ENCODE peak calls at places on chromosomes 4 and X, in six cellular contexts. One of them, this sample, is unnamed.

GRCh38 chrX:16469870-16470269 is 180.1 kb upstream of the S100G start:
- DNase-seq in tibial artery: no peak
- DNase-seq in cardiac muscle cell: no peak
- DNase-seq in H1: peak
- DNase-seq in ovary: no peak
- DNase-seq in epithelial cell of esophagus: no peak
- DNase-seq in this sample: no peak

GRCh38 chr4:37627263-37627662 is 58.9 kb downstream of the RELL1 start:
- DNase-seq in tibial artery: no peak
- DNase-seq in cardiac muscle cell: no peak
- DNase-seq in H1: no peak
- DNase-seq in ovary: no peak
- DNase-seq in epithelial cell of esophagus: no peak
- DNase-seq in this sample: no peak

GRCh38 chr4:150072471-150072870 is 5.8 kb upstream of the DCLK2 start:
- DNase-seq in tibial artery: no peak
- DNase-seq in cardiac muscle cell: no peak
- DNase-seq in H1: no peak
- DNase-seq in ovary: no peak
- DNase-seq in epithelial cell of esophagus: no peak
- DNase-seq in this sample: no peak

GRCh38 chr4:75895744-75896314 is 6.4 kb downstream of the PPEF2 start:
- DNase-seq in tibial artery: no peak
- DNase-seq in cardiac muscle cell: peak
- DNase-seq in H1: no peak
- DNase-seq in ovary: no peak
- DNase-seq in epithelial cell of esophagus: peak
- DNase-seq in this sample: no peak

GRCh38 chr4:78624048-78624447 is 72.5 kb downstream of the ANXA3 start:
- DNase-seq in tibial artery: no peak
- DNase-seq in cardiac muscle cell: no peak
- DNase-seq in H1: no peak
- DNase-seq in ovary: no peak
- DNase-seq in epithelial cell of esophagus: peak
- DNase-seq in this sample: no peak

GRCh38 chrX:39690541-39691415 is 407.0 kb downstream of the BCOR start:
- DNase-seq in tibial artery: no peak
- DNase-seq in cardiac muscle cell: no peak
- DNase-seq in H1: no peak
- DNase-seq in ovary: no peak
- DNase-seq in epithelial cell of esophagus: no peak
- DNase-seq in this sample: no peak

GRCh38 chr4:86132459-86132858 is 227.4 kb downstream of the MAPK10 start:
- DNase-seq in tibial artery: no peak
- DNase-seq in cardiac muscle cell: no peak
- DNase-seq in H1: no peak
- DNase-seq in ovary: no peak
- DNase-seq in epithelial cell of esophagus: peak
- DNase-seq in this sample: no peak

GRCh38 chr4:173647902-173648301 is 117.9 kb upstream of the HAND2 start:
- DNase-seq in tibial artery: no peak
- DNase-seq in cardiac muscle cell: no peak
- DNase-seq in H1: no peak
- DNase-seq in ovary: no peak
- DNase-seq in epithelial cell of esophagus: no peak
- DNase-seq in this sample: no peak

GRCh38 chr4:140837742-140838141 is 81.6 kb upstream of the TBC1D9 start:
- DNase-seq in tibial artery: no peak
- DNase-seq in cardiac muscle cell: no peak
- DNase-seq in H1: no peak
- DNase-seq in ovary: no peak
- DNase-seq in epithelial cell of esophagus: no peak
- DNase-seq in this sample: no peak

GRCh38 chr4:30718021-30718888 is 1.9 kb upstream of the PCDH7 start:
- DNase-seq in tibial artery: peak
- DNase-seq in cardiac muscle cell: peak
- DNase-seq in H1: peak
- DNase-seq in ovary: peak
- DNase-seq in epithelial cell of esophagus: peak
- DNase-seq in this sample: no peak

GRCh38 chr4:146634825-146635224 is 3.9 kb upstream of the POU4F2 start:
- DNase-seq in tibial artery: no peak
- DNase-seq in cardiac muscle cell: no peak
- DNase-seq in H1: no peak
- DNase-seq in ovary: no peak
- DNase-seq in epithelial cell of esophagus: no peak
- DNase-seq in this sample: no peak

GRCh38 chrX:63581390-63581789 is 203.6 kb downstream of the ARHGEF9 start:
- DNase-seq in tibial artery: no peak
- DNase-seq in cardiac muscle cell: no peak
- DNase-seq in H1: peak
- DNase-seq in ovary: no peak
- DNase-seq in epithelial cell of esophagus: peak
- DNase-seq in this sample: no peak

GRCh38 chrX:20951016-20951795 is 423.0 kb upstream of the CNKSR2 start:
- DNase-seq in tibial artery: no peak
- DNase-seq in cardiac muscle cell: no peak
- DNase-seq in H1: no peak
- DNase-seq in ovary: no peak
- DNase-seq in epithelial cell of esophagus: peak
- DNase-seq in this sample: no peak

GRCh38 chr4:71066737-71067716 is 73.6 kb downstream of the DCK start:
- DNase-seq in tibial artery: no peak
- DNase-seq in cardiac muscle cell: no peak
- DNase-seq in H1: no peak
- DNase-seq in ovary: no peak
- DNase-seq in epithelial cell of esophagus: no peak
- DNase-seq in this sample: no peak

GRCh38 chr4:8777320-8778196 is 94.1 kb downstream of the HMX1 start:
- DNase-seq in tibial artery: no peak
- DNase-seq in cardiac muscle cell: no peak
- DNase-seq in H1: no peak
- DNase-seq in ovary: no peak
- DNase-seq in epithelial cell of esophagus: peak
- DNase-seq in this sample: no peak

GRCh38 chr4:183747931-183748664 is 89.0 kb downstream of the TRAPPC11 start:
- DNase-seq in tibial artery: no peak
- DNase-seq in cardiac muscle cell: peak
- DNase-seq in H1: no peak
- DNase-seq in ovary: no peak
- DNase-seq in epithelial cell of esophagus: no peak
- DNase-seq in this sample: no peak

GRCh38 chr4:56976878-56977320 is 507 bp downstream of the NOA1 start:
- DNase-seq in tibial artery: peak
- DNase-seq in cardiac muscle cell: peak
- DNase-seq in H1: peak
- DNase-seq in ovary: peak
- DNase-seq in epithelial cell of esophagus: peak
- DNase-seq in this sample: peak

GRCh38 chr4:38785901-38786402 is 3.2 kb upstream of the TLR10 start:
- DNase-seq in tibial artery: no peak
- DNase-seq in cardiac muscle cell: no peak
- DNase-seq in H1: no peak
- DNase-seq in ovary: no peak
- DNase-seq in epithelial cell of esophagus: no peak
- DNase-seq in this sample: peak

GRCh38 chrX:37871626-37872302 is 24.4 kb upstream of the DYNLT3 start:
- DNase-seq in tibial artery: peak
- DNase-seq in cardiac muscle cell: no peak
- DNase-seq in H1: no peak
- DNase-seq in ovary: no peak
- DNase-seq in epithelial cell of esophagus: peak
- DNase-seq in this sample: no peak

GRCh38 chr4:109939153-109939552 is 26.5 kb downstream of the EGF start:
- DNase-seq in tibial artery: no peak
- DNase-seq in cardiac muscle cell: no peak
- DNase-seq in H1: no peak
- DNase-seq in ovary: no peak
- DNase-seq in epithelial cell of esophagus: no peak
- DNase-seq in this sample: no peak

GRCh38 chr4:94372579-94372978 is 29.9 kb upstream of the HPGDS start:
- DNase-seq in tibial artery: no peak
- DNase-seq in cardiac muscle cell: no peak
- DNase-seq in H1: no peak
- DNase-seq in ovary: no peak
- DNase-seq in epithelial cell of esophagus: no peak
- DNase-seq in this sample: no peak

GRCh38 chr4:46839128-46839527 is 69.9 kb downstream of the COX7B2 start:
- DNase-seq in tibial artery: no peak
- DNase-seq in cardiac muscle cell: peak
- DNase-seq in H1: no peak
- DNase-seq in ovary: no peak
- DNase-seq in epithelial cell of esophagus: no peak
- DNase-seq in this sample: no peak

GRCh38 chr4:22238742-22239141 is 277.1 kb downstream of the ADGRA3 start:
- DNase-seq in tibial artery: no peak
- DNase-seq in cardiac muscle cell: peak
- DNase-seq in H1: no peak
- DNase-seq in ovary: no peak
- DNase-seq in epithelial cell of esophagus: peak
- DNase-seq in this sample: no peak

GRCh38 chr4:117898496-117898895 is 135.8 kb upstream of the NDST3 start:
- DNase-seq in tibial artery: no peak
- DNase-seq in cardiac muscle cell: no peak
- DNase-seq in H1: no peak
- DNase-seq in ovary: no peak
- DNase-seq in epithelial cell of esophagus: peak
- DNase-seq in this sample: no peak

DNA sequence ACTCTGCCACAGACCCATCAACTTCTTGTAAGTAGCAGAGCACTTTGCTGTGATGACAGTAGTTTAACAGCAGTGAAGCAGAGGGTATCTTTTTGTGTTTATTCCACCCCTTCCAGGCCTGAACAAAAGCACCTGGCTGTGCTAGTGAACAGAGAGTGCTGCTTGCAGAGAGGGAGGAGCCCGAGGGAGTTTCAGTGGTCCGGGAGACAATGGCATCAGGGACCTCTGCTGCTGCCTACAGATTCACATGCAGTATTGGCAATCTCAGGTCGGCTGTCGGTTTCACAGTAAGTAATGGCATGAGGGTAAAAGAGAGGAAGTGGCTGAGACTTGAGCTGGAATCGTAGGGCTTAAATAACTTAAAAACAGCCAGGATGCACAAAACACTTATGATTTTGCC is 755.8 kb downstream of the RPA4 start:
- DNase-seq in tibial artery: no peak
- DNase-seq in cardiac muscle cell: peak
- DNase-seq in H1: peak
- DNase-seq in ovary: no peak
- DNase-seq in epithelial cell of esophagus: no peak
- DNase-seq in this sample: no peak
- TF ChIP-seq CTCF in tibial artery: no peak
- TF ChIP-seq CTCF in cardiac muscle cell: no peak
- TF ChIP-seq CTCF in H1: no peak
- TF ChIP-seq CTCF in ovary: no peak
- TF ChIP-seq CTCF in epithelial cell of esophagus: no peak
- TF ChIP-seq CTCF in this sample: no peak

GRCh38 chrX:49186125-49187027 is at the start of gene PRICKLE3:
- DNase-seq in tibial artery: peak
- DNase-seq in cardiac muscle cell: peak
- DNase-seq in H1: peak
- DNase-seq in ovary: peak
- DNase-seq in epithelial cell of esophagus: peak
- DNase-seq in this sample: peak
- TF ChIP-seq CTCF in tibial artery: no peak
- TF ChIP-seq CTCF in cardiac muscle cell: peak
- TF ChIP-seq CTCF in H1: peak
- TF ChIP-seq CTCF in ovary: peak
- TF ChIP-seq CTCF in epithelial cell of esophagus: peak
- TF ChIP-seq CTCF in this sample: peak

DNA sequence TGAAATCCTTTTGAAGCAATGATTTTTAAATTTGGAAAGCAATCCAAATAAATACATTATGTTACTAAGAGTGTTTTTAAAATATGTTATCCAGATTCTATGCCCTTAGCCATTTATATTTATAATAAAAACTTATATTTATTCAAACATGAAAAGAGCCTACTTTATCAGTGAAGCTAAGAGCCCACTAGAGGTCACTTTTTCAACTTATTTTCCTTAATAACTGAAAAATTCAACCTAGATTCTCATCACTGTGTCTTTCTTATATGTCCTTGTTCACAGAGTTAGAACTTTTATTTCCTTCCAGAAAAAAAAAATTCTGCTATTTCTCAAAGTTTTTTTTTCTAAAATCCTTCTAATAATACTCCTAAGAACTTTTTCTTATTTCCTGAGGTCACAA is 23.9 kb downstream of the PRDM8 start:
- DNase-seq in tibial artery: no peak
- DNase-seq in cardiac muscle cell: no peak
- DNase-seq in H1: no peak
- DNase-seq in ovary: no peak
- DNase-seq in epithelial cell of esophagus: peak
- DNase-seq in this sample: no peak
- TF ChIP-seq CTCF in tibial artery: peak
- TF ChIP-seq CTCF in cardiac muscle cell: peak
- TF ChIP-seq CTCF in H1: no peak
- TF ChIP-seq CTCF in ovary: no peak
- TF ChIP-seq CTCF in epithelial cell of esophagus: no peak
- TF ChIP-seq CTCF in this sample: peak

GRCh38 chr4:139274790-139275189 is 5.2 kb downstream of the MGARP start:
- DNase-seq in tibial artery: no peak
- DNase-seq in cardiac muscle cell: no peak
- DNase-seq in H1: no peak
- DNase-seq in ovary: no peak
- DNase-seq in epithelial cell of esophagus: no peak
- DNase-seq in this sample: no peak
- TF ChIP-seq CTCF in tibial artery: no peak
- TF ChIP-seq CTCF in cardiac muscle cell: no peak
- TF ChIP-seq CTCF in H1: no peak
- TF ChIP-seq CTCF in ovary: no peak
- TF ChIP-seq CTCF in epithelial cell of esophagus: no peak
- TF ChIP-seq CTCF in this sample: no peak

DNA sequence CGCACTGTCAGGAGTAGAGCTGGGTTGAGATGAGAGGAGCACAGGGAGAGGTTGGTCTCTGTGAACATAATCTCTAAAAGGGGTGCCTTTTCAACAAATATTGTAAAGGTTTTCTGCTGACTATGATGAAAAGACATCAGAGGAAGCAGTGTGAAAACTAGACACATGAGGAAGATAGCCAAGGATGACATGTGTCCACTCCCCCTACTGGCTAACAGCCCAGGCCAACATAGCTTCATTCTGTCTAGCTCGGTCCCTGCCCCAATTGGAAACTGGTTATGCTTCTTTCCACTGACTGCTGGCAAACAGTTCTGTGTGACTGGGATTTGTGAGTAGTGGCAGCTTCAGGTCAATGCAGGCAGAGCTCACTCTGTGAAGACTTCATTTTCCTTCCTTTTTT is 115.4 kb upstream of the ESX1 start:
- DNase-seq in tibial artery: no peak
- DNase-seq in cardiac muscle cell: peak
- DNase-seq in H1: no peak
- DNase-seq in ovary: no peak
- DNase-seq in epithelial cell of esophagus: peak
- DNase-seq in this sample: no peak
- TF ChIP-seq CTCF in tibial artery: no peak
- TF ChIP-seq CTCF in cardiac muscle cell: peak
- TF ChIP-seq CTCF in H1: peak
- TF ChIP-seq CTCF in ovary: no peak
- TF ChIP-seq CTCF in epithelial cell of esophagus: peak
- TF ChIP-seq CTCF in this sample: no peak

This sample was measured in upper lobe of right lung.